ENCODE peak calls at places on chromosomes 7 and 10, in seven cellular contexts. One of them, this sample, is unnamed.

GRCh38 chr7:100882201-100882600 is 7.3 kb downstream of the SRRT start:
- DNase-seq in CD8-positive, alpha-beta T cell: no peak
- DNase-seq in GM03348: no peak
- DNase-seq in activated CD4-positive, alpha-beta T cell treated with anti-CD3 and anti-CD28 coated beads for 24 hours: no peak
- DNase-seq in HEK293T: no peak
- DNase-seq in non-pigmented ciliary epithelial cell: no peak
- DNase-seq in SJSA1: no peak
- DNase-seq in this sample: no peak

GRCh38 chr10:79542619-79543018 is 17.6 kb downstream of the SFTPA2 start:
- DNase-seq in CD8-positive, alpha-beta T cell: no peak
- DNase-seq in GM03348: no peak
- DNase-seq in activated CD4-positive, alpha-beta T cell treated with anti-CD3 and anti-CD28 coated beads for 24 hours: no peak
- DNase-seq in HEK293T: no peak
- DNase-seq in non-pigmented ciliary epithelial cell: no peak
- DNase-seq in SJSA1: no peak
- DNase-seq in this sample: no peak

GRCh38 chr10:123275183-123275549 is 121.0 kb downstream of the BUB3 start:
- DNase-seq in CD8-positive, alpha-beta T cell: no peak
- DNase-seq in GM03348: no peak
- DNase-seq in activated CD4-positive, alpha-beta T cell treated with anti-CD3 and anti-CD28 coated beads for 24 hours: no peak
- DNase-seq in HEK293T: no peak
- DNase-seq in non-pigmented ciliary epithelial cell: no peak
- DNase-seq in SJSA1: no peak
- DNase-seq in this sample: no peak

GRCh38 chr10:50991496-50992355 is 82.6 kb upstream of the PRKG1 start:
- DNase-seq in CD8-positive, alpha-beta T cell: no peak
- DNase-seq in GM03348: peak
- DNase-seq in activated CD4-positive, alpha-beta T cell treated with anti-CD3 and anti-CD28 coated beads for 24 hours: no peak
- DNase-seq in HEK293T: peak
- DNase-seq in non-pigmented ciliary epithelial cell: no peak
- DNase-seq in SJSA1: no peak
- DNase-seq in this sample: peak

GRCh38 chr7:1419310-1419634 is 40.0 kb downstream of the MICALL2 start:
- DNase-seq in CD8-positive, alpha-beta T cell: no peak
- DNase-seq in GM03348: no peak
- DNase-seq in activated CD4-positive, alpha-beta T cell treated with anti-CD3 and anti-CD28 coated beads for 24 hours: no peak
- DNase-seq in HEK293T: no peak
- DNase-seq in non-pigmented ciliary epithelial cell: no peak
- DNase-seq in SJSA1: no peak
- DNase-seq in this sample: no peak

GRCh38 chr10:58851606-58852005 is 324.8 kb upstream of the PHYHIPL start:
- DNase-seq in CD8-positive, alpha-beta T cell: no peak
- DNase-seq in GM03348: no peak
- DNase-seq in activated CD4-positive, alpha-beta T cell treated with anti-CD3 and anti-CD28 coated beads for 24 hours: no peak
- DNase-seq in HEK293T: no peak
- DNase-seq in non-pigmented ciliary epithelial cell: no peak
- DNase-seq in SJSA1: peak
- DNase-seq in this sample: peak

GRCh38 chr10:102395677-102396197 is at the start of gene NFKB2:
- DNase-seq in CD8-positive, alpha-beta T cell: no peak
- DNase-seq in GM03348: no peak
- DNase-seq in activated CD4-positive, alpha-beta T cell treated with anti-CD3 and anti-CD28 coated beads for 24 hours: no peak
- DNase-seq in HEK293T: no peak
- DNase-seq in non-pigmented ciliary epithelial cell: no peak
- DNase-seq in SJSA1: no peak
- DNase-seq in this sample: peak

GRCh38 chr10:131755200-131755599 is 145.6 kb upstream of the PPP2R2D start:
- DNase-seq in CD8-positive, alpha-beta T cell: no peak
- DNase-seq in GM03348: no peak
- DNase-seq in activated CD4-positive, alpha-beta T cell treated with anti-CD3 and anti-CD28 coated beads for 24 hours: no peak
- DNase-seq in HEK293T: no peak
- DNase-seq in non-pigmented ciliary epithelial cell: no peak
- DNase-seq in SJSA1: no peak
- DNase-seq in this sample: no peak

GRCh38 chr10:119441151-119441821 is 101.2 kb downstream of the RGS10 start:
- DNase-seq in CD8-positive, alpha-beta T cell: no peak
- DNase-seq in GM03348: peak
- DNase-seq in activated CD4-positive, alpha-beta T cell treated with anti-CD3 and anti-CD28 coated beads for 24 hours: no peak
- DNase-seq in HEK293T: no peak
- DNase-seq in non-pigmented ciliary epithelial cell: peak
- DNase-seq in SJSA1: no peak
- DNase-seq in this sample: peak

GRCh38 chr7:40579401-40579800 is 444.6 kb downstream of the SUGCT start:
- DNase-seq in CD8-positive, alpha-beta T cell: no peak
- DNase-seq in GM03348: peak
- DNase-seq in activated CD4-positive, alpha-beta T cell treated with anti-CD3 and anti-CD28 coated beads for 24 hours: no peak
- DNase-seq in HEK293T: no peak
- DNase-seq in non-pigmented ciliary epithelial cell: peak
- DNase-seq in SJSA1: peak
- DNase-seq in this sample: no peak

GRCh38 chr10:48509974-48510692 is 94.7 kb downstream of the ARHGAP22 start:
- DNase-seq in CD8-positive, alpha-beta T cell: no peak
- DNase-seq in GM03348: no peak
- DNase-seq in activated CD4-positive, alpha-beta T cell treated with anti-CD3 and anti-CD28 coated beads for 24 hours: no peak
- DNase-seq in HEK293T: peak
- DNase-seq in non-pigmented ciliary epithelial cell: no peak
- DNase-seq in SJSA1: no peak
- DNase-seq in this sample: no peak

GRCh38 chr7:25288536-25289283 is 60.4 kb upstream of the NPVF start:
- DNase-seq in CD8-positive, alpha-beta T cell: no peak
- DNase-seq in GM03348: no peak
- DNase-seq in activated CD4-positive, alpha-beta T cell treated with anti-CD3 and anti-CD28 coated beads for 24 hours: no peak
- DNase-seq in HEK293T: no peak
- DNase-seq in non-pigmented ciliary epithelial cell: no peak
- DNase-seq in SJSA1: no peak
- DNase-seq in this sample: peak

GRCh38 chr10:119496282-119496681 is 46.2 kb downstream of the RGS10 start:
- DNase-seq in CD8-positive, alpha-beta T cell: no peak
- DNase-seq in GM03348: no peak
- DNase-seq in activated CD4-positive, alpha-beta T cell treated with anti-CD3 and anti-CD28 coated beads for 24 hours: peak
- DNase-seq in HEK293T: no peak
- DNase-seq in non-pigmented ciliary epithelial cell: no peak
- DNase-seq in SJSA1: no peak
- DNase-seq in this sample: no peak

GRCh38 chr10:79168231-79168630 is 99.5 kb downstream of the ZMIZ1 start:
- DNase-seq in CD8-positive, alpha-beta T cell: no peak
- DNase-seq in GM03348: no peak
- DNase-seq in activated CD4-positive, alpha-beta T cell treated with anti-CD3 and anti-CD28 coated beads for 24 hours: no peak
- DNase-seq in HEK293T: no peak
- DNase-seq in non-pigmented ciliary epithelial cell: no peak
- DNase-seq in SJSA1: no peak
- DNase-seq in this sample: no peak

GRCh38 chr10:134205-134742 is 981 bp upstream of the ZMYND11 start:
- DNase-seq in CD8-positive, alpha-beta T cell: peak
- DNase-seq in GM03348: no peak
- DNase-seq in activated CD4-positive, alpha-beta T cell treated with anti-CD3 and anti-CD28 coated beads for 24 hours: no peak
- DNase-seq in HEK293T: peak
- DNase-seq in non-pigmented ciliary epithelial cell: no peak
- DNase-seq in SJSA1: peak
- DNase-seq in this sample: no peak

GRCh38 chr7:114426380-114426779 is 11.8 kb downstream of the FOXP2 start:
- DNase-seq in CD8-positive, alpha-beta T cell: no peak
- DNase-seq in GM03348: no peak
- DNase-seq in activated CD4-positive, alpha-beta T cell treated with anti-CD3 and anti-CD28 coated beads for 24 hours: no peak
- DNase-seq in HEK293T: no peak
- DNase-seq in non-pigmented ciliary epithelial cell: no peak
- DNase-seq in SJSA1: no peak
- DNase-seq in this sample: no peak

GRCh38 chr10:1509003-1509402 is 228.3 kb downstream of the ADARB2 start:
- DNase-seq in CD8-positive, alpha-beta T cell: no peak
- DNase-seq in GM03348: no peak
- DNase-seq in activated CD4-positive, alpha-beta T cell treated with anti-CD3 and anti-CD28 coated beads for 24 hours: no peak
- DNase-seq in HEK293T: no peak
- DNase-seq in non-pigmented ciliary epithelial cell: no peak
- DNase-seq in SJSA1: no peak
- DNase-seq in this sample: no peak

This sample was measured in MG63.